ENCODE peak calls at places on chromosomes 4 and X, in ten cellular contexts. One of them, this sample, is unnamed.

GRCh38 chr4:159071178-159071968 is 31.5 kb upstream of the RAPGEF2 start:
- DNase-seq in IMR-90: peak
- DNase-seq in OCI-LY7: no peak
- DNase-seq in GM12864: no peak
- DNase-seq in lower leg skin: no peak
- DNase-seq in nephron progenitor cell: no peak
- DNase-seq in NB4: no peak
- DNase-seq in sigmoid colon: no peak
- DNase-seq in GM06990: no peak
- DNase-seq in kidney: no peak
- DNase-seq in this sample: no peak

GRCh38 chrX:39445336-39445735 is 644.1 kb downstream of the MID1IP1 start:
- DNase-seq in kidney: no peak
- DNase-seq in nephron progenitor cell: peak
- DNase-seq in OCI-LY7: peak
- DNase-seq in GM12864: no peak
- DNase-seq in lower leg skin: no peak
- DNase-seq in IMR-90: no peak
- DNase-seq in GM06990: no peak
- DNase-seq in sigmoid colon: no peak
- DNase-seq in NB4: peak
- DNase-seq in this sample: no peak

GRCh38 chr4:36786519-36786918 is 458.0 kb upstream of the NWD2 start:
- DNase-seq in nephron progenitor cell: no peak
- DNase-seq in NB4: no peak
- DNase-seq in GM06990: no peak
- DNase-seq in GM12864: no peak
- DNase-seq in OCI-LY7: no peak
- DNase-seq in sigmoid colon: no peak
- DNase-seq in lower leg skin: no peak
- DNase-seq in IMR-90: no peak
- DNase-seq in kidney: no peak
- DNase-seq in this sample: no peak

GRCh38 chr4:139214039-139214534 is 37.1 kb upstream of the ELF2 start:
- DNase-seq in IMR-90: no peak
- DNase-seq in lower leg skin: no peak
- DNase-seq in kidney: no peak
- DNase-seq in NB4: peak
- DNase-seq in OCI-LY7: peak
- DNase-seq in GM12864: peak
- DNase-seq in nephron progenitor cell: peak
- DNase-seq in GM06990: peak
- DNase-seq in sigmoid colon: no peak
- DNase-seq in this sample: peak

GRCh38 chr4:17186916-17187315 is 288.5 kb upstream of the LDB2 start:
- DNase-seq in kidney: no peak
- DNase-seq in nephron progenitor cell: no peak
- DNase-seq in sigmoid colon: no peak
- DNase-seq in GM06990: no peak
- DNase-seq in OCI-LY7: no peak
- DNase-seq in GM12864: no peak
- DNase-seq in lower leg skin: no peak
- DNase-seq in NB4: no peak
- DNase-seq in IMR-90: no peak
- DNase-seq in this sample: no peak

GRCh38 chrX:23820235-23820782 is 37.3 kb downstream of the SAT1 start:
- DNase-seq in NB4: no peak
- DNase-seq in IMR-90: no peak
- DNase-seq in nephron progenitor cell: no peak
- DNase-seq in GM06990: no peak
- DNase-seq in kidney: no peak
- DNase-seq in OCI-LY7: no peak
- DNase-seq in GM12864: no peak
- DNase-seq in lower leg skin: no peak
- DNase-seq in sigmoid colon: no peak
- DNase-seq in this sample: no peak

GRCh38 chr4:153427363-153428071 is 38.6 kb upstream of the TMEM131L start:
- DNase-seq in OCI-LY7: peak
- DNase-seq in GM12864: no peak
- DNase-seq in kidney: no peak
- DNase-seq in IMR-90: peak
- DNase-seq in lower leg skin: no peak
- DNase-seq in sigmoid colon: no peak
- DNase-seq in GM06990: no peak
- DNase-seq in NB4: no peak
- DNase-seq in nephron progenitor cell: no peak
- DNase-seq in this sample: no peak

GRCh38 chr4:48985976-48986653 is at the start of gene CWH43:
- DNase-seq in NB4: no peak
- DNase-seq in kidney: peak
- DNase-seq in IMR-90: no peak
- DNase-seq in nephron progenitor cell: peak
- DNase-seq in OCI-LY7: no peak
- DNase-seq in sigmoid colon: no peak
- DNase-seq in GM06990: no peak
- DNase-seq in lower leg skin: no peak
- DNase-seq in GM12864: no peak
- DNase-seq in this sample: no peak

GRCh38 chr4:56506110-56506705 is 617 bp downstream of the ARL9 start:
- DNase-seq in IMR-90: no peak
- DNase-seq in kidney: no peak
- DNase-seq in nephron progenitor cell: peak
- DNase-seq in GM12864: no peak
- DNase-seq in sigmoid colon: no peak
- DNase-seq in GM06990: peak
- DNase-seq in lower leg skin: no peak
- DNase-seq in NB4: no peak
- DNase-seq in OCI-LY7: no peak
- DNase-seq in this sample: no peak

GRCh38 chr4:21699437-21699836 is 249.1 kb downstream of the KCNIP4 start:
- DNase-seq in IMR-90: no peak
- DNase-seq in lower leg skin: no peak
- DNase-seq in OCI-LY7: no peak
- DNase-seq in GM06990: no peak
- DNase-seq in sigmoid colon: no peak
- DNase-seq in kidney: no peak
- DNase-seq in NB4: no peak
- DNase-seq in GM12864: no peak
- DNase-seq in nephron progenitor cell: no peak
- DNase-seq in this sample: no peak

GRCh38 chr4:175678451-175678850 is 133.6 kb downstream of the GPM6A start:
- DNase-seq in sigmoid colon: no peak
- DNase-seq in GM12864: no peak
- DNase-seq in IMR-90: no peak
- DNase-seq in NB4: no peak
- DNase-seq in GM06990: no peak
- DNase-seq in nephron progenitor cell: no peak
- DNase-seq in kidney: no peak
- DNase-seq in lower leg skin: no peak
- DNase-seq in OCI-LY7: no peak
- DNase-seq in this sample: no peak

GRCh38 chrX:114075073-114075673 is 508.7 kb upstream of the HTR2C start:
- DNase-seq in OCI-LY7: no peak
- DNase-seq in nephron progenitor cell: no peak
- DNase-seq in NB4: no peak
- DNase-seq in kidney: no peak
- DNase-seq in sigmoid colon: no peak
- DNase-seq in GM06990: no peak
- DNase-seq in IMR-90: no peak
- DNase-seq in GM12864: no peak
- DNase-seq in lower leg skin: no peak
- DNase-seq in this sample: no peak

GRCh38 chrX:66144258-66144657 is 19.8 kb upstream of the HEPH start:
- DNase-seq in IMR-90: no peak
- DNase-seq in kidney: no peak
- DNase-seq in sigmoid colon: no peak
- DNase-seq in GM12864: no peak
- DNase-seq in nephron progenitor cell: no peak
- DNase-seq in OCI-LY7: no peak
- DNase-seq in NB4: no peak
- DNase-seq in lower leg skin: no peak
- DNase-seq in GM06990: no peak
- DNase-seq in this sample: no peak

GRCh38 chr4:185638548-185639301 is 103.4 kb upstream of the PDLIM3 start:
- DNase-seq in GM06990: no peak
- DNase-seq in nephron progenitor cell: peak
- DNase-seq in OCI-LY7: no peak
- DNase-seq in sigmoid colon: no peak
- DNase-seq in GM12864: no peak
- DNase-seq in kidney: no peak
- DNase-seq in lower leg skin: no peak
- DNase-seq in IMR-90: no peak
- DNase-seq in NB4: no peak
- DNase-seq in this sample: no peak

GRCh38 chrX:109943740-109944092 is 59.2 kb upstream of the TMEM164 start:
- DNase-seq in lower leg skin: no peak
- DNase-seq in OCI-LY7: no peak
- DNase-seq in GM06990: no peak
- DNase-seq in GM12864: no peak
- DNase-seq in IMR-90: no peak
- DNase-seq in sigmoid colon: no peak
- DNase-seq in kidney: no peak
- DNase-seq in NB4: no peak
- DNase-seq in nephron progenitor cell: no peak
- DNase-seq in this sample: no peak

GRCh38 chrX:136198678-136199243 is 51.4 kb downstream of the FHL1 start:
- DNase-seq in GM06990: no peak
- DNase-seq in OCI-LY7: no peak
- DNase-seq in IMR-90: no peak
- DNase-seq in sigmoid colon: no peak
- DNase-seq in lower leg skin: no peak
- DNase-seq in GM12864: no peak
- DNase-seq in kidney: no peak
- DNase-seq in nephron progenitor cell: no peak
- DNase-seq in NB4: no peak
- DNase-seq in this sample: no peak

DNA sequence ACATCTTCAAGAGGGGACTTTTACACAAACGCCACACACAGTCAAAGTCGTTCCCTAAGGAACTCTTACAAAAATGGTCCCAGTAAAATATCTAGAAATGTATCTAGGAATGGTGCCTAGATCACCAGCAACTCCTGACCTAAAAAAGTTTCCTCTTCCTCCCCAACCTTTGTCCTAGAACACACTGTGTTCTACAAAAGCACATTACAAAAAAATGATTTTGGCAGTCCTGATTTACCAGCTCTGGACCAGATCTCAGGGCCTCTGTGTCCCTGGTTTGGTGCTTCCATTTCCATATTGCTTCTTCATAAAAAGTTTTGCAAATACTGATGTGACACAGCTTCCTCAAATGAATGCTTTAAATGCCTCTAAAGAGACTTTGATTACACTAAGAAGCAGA is 55.0 kb downstream of the LNX1 start:
- DNase-seq in kidney: no peak
- DNase-seq in IMR-90: no peak
- DNase-seq in NB4: no peak
- DNase-seq in GM06990: no peak
- DNase-seq in nephron progenitor cell: no peak
- DNase-seq in lower leg skin: no peak
- DNase-seq in sigmoid colon: no peak
- DNase-seq in OCI-LY7: no peak
- DNase-seq in GM12864: no peak
- DNase-seq in this sample: no peak
- TF ChIP-seq CTCF in kidney: no peak
- TF ChIP-seq CTCF in IMR-90: no peak
- TF ChIP-seq CTCF in NB4: no peak
- TF ChIP-seq CTCF in GM06990: no peak
- TF ChIP-seq CTCF in nephron progenitor cell: no peak
- TF ChIP-seq CTCF in lower leg skin: no peak
- TF ChIP-seq CTCF in sigmoid colon: no peak
- TF ChIP-seq CTCF in OCI-LY7: no peak
- TF ChIP-seq CTCF in GM12864: no peak
- TF ChIP-seq CTCF in this sample: no peak

GRCh38 chr4:157217708-157218107 is 2.8 kb upstream of the GRIA2 start:
- DNase-seq in GM12864: no peak
- DNase-seq in sigmoid colon: no peak
- DNase-seq in OCI-LY7: peak
- DNase-seq in NB4: peak
- DNase-seq in kidney: no peak
- DNase-seq in nephron progenitor cell: no peak
- DNase-seq in IMR-90: peak
- DNase-seq in lower leg skin: no peak
- DNase-seq in GM06990: no peak
- DNase-seq in this sample: no peak
- TF ChIP-seq CTCF in GM12864: peak
- TF ChIP-seq CTCF in sigmoid colon: no peak
- TF ChIP-seq CTCF in OCI-LY7: peak
- TF ChIP-seq CTCF in NB4: peak
- TF ChIP-seq CTCF in kidney: peak
- TF ChIP-seq CTCF in nephron progenitor cell: peak
- TF ChIP-seq CTCF in IMR-90: peak
- TF ChIP-seq CTCF in lower leg skin: no peak
- TF ChIP-seq CTCF in GM06990: peak
- TF ChIP-seq CTCF in this sample: no peak

DNA sequence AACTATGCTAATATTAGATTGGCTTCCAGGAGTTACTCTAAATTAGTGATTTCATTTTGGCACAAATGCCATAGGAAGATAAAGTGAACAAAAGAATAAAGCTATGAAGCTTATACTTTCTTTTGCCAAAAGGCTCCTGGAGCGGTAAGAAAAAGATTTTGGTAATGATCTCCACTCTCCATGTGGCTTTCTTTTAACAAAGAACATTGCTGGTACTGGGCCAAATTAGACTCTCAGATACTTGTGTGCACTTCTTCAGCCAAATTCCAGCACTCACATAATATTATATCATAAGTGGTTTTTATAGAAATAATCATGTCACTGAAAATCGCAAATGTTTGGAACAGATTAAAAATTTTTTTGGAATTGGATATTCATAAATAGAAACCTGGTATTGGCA is 142.4 kb upstream of the FGF13 start:
- DNase-seq in sigmoid colon: no peak
- DNase-seq in NB4: no peak
- DNase-seq in kidney: no peak
- DNase-seq in IMR-90: no peak
- DNase-seq in nephron progenitor cell: no peak
- DNase-seq in lower leg skin: no peak
- DNase-seq in OCI-LY7: no peak
- DNase-seq in GM12864: no peak
- DNase-seq in GM06990: no peak
- DNase-seq in this sample: no peak
- TF ChIP-seq CTCF in sigmoid colon: no peak
- TF ChIP-seq CTCF in NB4: no peak
- TF ChIP-seq CTCF in kidney: no peak
- TF ChIP-seq CTCF in IMR-90: no peak
- TF ChIP-seq CTCF in nephron progenitor cell: no peak
- TF ChIP-seq CTCF in lower leg skin: no peak
- TF ChIP-seq CTCF in OCI-LY7: no peak
- TF ChIP-seq CTCF in GM12864: no peak
- TF ChIP-seq CTCF in GM06990: no peak
- TF ChIP-seq CTCF in this sample: no peak

DNA sequence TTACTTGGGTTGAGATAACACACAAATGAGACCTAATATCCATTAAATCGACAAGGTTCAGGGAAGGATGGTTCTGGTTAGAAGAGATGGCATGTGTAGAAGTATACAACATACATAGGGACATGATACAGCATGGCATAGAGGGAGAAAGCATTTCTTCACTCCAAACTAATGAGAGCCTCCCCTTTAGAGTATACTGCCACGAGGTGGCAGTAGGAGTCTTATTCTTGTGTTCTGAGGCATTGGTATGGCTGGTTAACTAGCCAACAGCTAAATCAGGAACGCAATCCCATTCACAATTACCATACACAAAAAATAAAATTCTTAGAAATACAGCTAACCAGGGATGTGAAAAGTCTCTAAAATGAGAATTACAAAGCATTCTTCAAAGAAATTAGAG is 29.1 kb upstream of the TRO start:
- DNase-seq in NB4: peak
- DNase-seq in GM12864: peak
- DNase-seq in IMR-90: peak
- DNase-seq in nephron progenitor cell: peak
- DNase-seq in kidney: no peak
- DNase-seq in sigmoid colon: no peak
- DNase-seq in OCI-LY7: peak
- DNase-seq in GM06990: no peak
- DNase-seq in lower leg skin: no peak
- DNase-seq in this sample: peak
- TF ChIP-seq CTCF in NB4: peak
- TF ChIP-seq CTCF in GM12864: peak
- TF ChIP-seq CTCF in IMR-90: peak
- TF ChIP-seq CTCF in nephron progenitor cell: no peak
- TF ChIP-seq CTCF in kidney: peak
- TF ChIP-seq CTCF in sigmoid colon: no peak
- TF ChIP-seq CTCF in OCI-LY7: peak
- TF ChIP-seq CTCF in GM06990: peak
- TF ChIP-seq CTCF in lower leg skin: no peak
- TF ChIP-seq CTCF in this sample: peak